ENCODE peak calls at places on chromosomes 4 and X, in five cellular contexts. L, Q, C, A and H are unnamed samples.

GRCh38 chrX:12975670-12975965 is 708 bp downstream of the TMSB4X start:
- DNase-seq in L (peak), Q (no peak), C (no peak), A (no peak), H (no peak)

GRCh38 chr4:5638976-5639375 is 69.4 kb downstream of the EVC2 start:
- DNase-seq in L (no peak), Q (no peak), C (no peak), A (peak), H (no peak)

GRCh38 chrX:154748712-154749339 is 2.1 kb downstream of the GAB3 start:
- DNase-seq in L (no peak), Q (no peak), C (peak), A (peak), H (no peak)

GRCh38 chr4:155011163-155011825 is 197.1 kb upstream of the NPY2R start:
- DNase-seq in L (no peak), Q (no peak), C (no peak), A (no peak), H (no peak)

GRCh38 chr4:95465010-95465409 is 83.8 kb downstream of the UNC5C start:
- DNase-seq in L (no peak), Q (no peak), C (no peak), A (peak), H (no peak)

GRCh38 chr4:179417357-179417756 is 1975.1 kb upstream of the AGA start:
- DNase-seq in L (no peak), Q (no peak), C (no peak), A (no peak), H (no peak)

GRCh38 chr4:169070071-169070894 is 60.2 kb upstream of the CBR4 start:
- DNase-seq in L (peak), Q (no peak), C (no peak), A (peak), H (no peak)

GRCh38 chr4:54065282-54066087 is 1.1 kb upstream of the CHIC2 start:
- DNase-seq in L (no peak), Q (no peak), C (no peak), A (no peak), H (no peak)

GRCh38 chr4:13642576-13642975 is 15.1 kb upstream of the BOD1L1 start:
- DNase-seq in L (no peak), Q (no peak), C (no peak), A (no peak), H (peak)

GRCh38 chr4:37471971-37472370 is 214.2 kb downstream of the RELL1 start:
- DNase-seq in L (no peak), Q (no peak), C (peak), A (no peak), H (no peak)